ENCODE peak calls at places on chromosomes 1 and 21, in eight cellular contexts. One of them, this sample, is unnamed.

GRCh38 chr1:51636765-51637522 is 20.1 kb downstream of the OSBPL9 start:
- DNase-seq in NCI-H1436: no peak
- DNase-seq in fibroblast of mammary gland: peak; percentile 91
- DNase-seq in head of caudate nucleus: no peak
- DNase-seq in naive thymus-derived CD8-positive, alpha-beta T cell: no peak
- DNase-seq in cardiac fibroblast: peak; percentile 75
- DNase-seq in Peyer's patch: peak; percentile 75
- DNase-seq in chondrocyte: no peak
- DNase-seq in this sample: no peak

GRCh38 chr1:245648749-245649517 is 494.1 kb downstream of the KIF26B start:
- DNase-seq in NCI-H1436: no peak
- DNase-seq in fibroblast of mammary gland: no peak
- DNase-seq in head of caudate nucleus: no peak
- DNase-seq in naive thymus-derived CD8-positive, alpha-beta T cell: no peak
- DNase-seq in cardiac fibroblast: no peak
- DNase-seq in Peyer's patch: no peak
- DNase-seq in chondrocyte: no peak
- DNase-seq in this sample: no peak

GRCh38 chr1:9041116-9041779 is 15.0 kb upstream of the SLC2A7 start:
- DNase-seq in NCI-H1436: no peak
- DNase-seq in fibroblast of mammary gland: no peak
- DNase-seq in head of caudate nucleus: no peak
- DNase-seq in naive thymus-derived CD8-positive, alpha-beta T cell: no peak
- DNase-seq in cardiac fibroblast: no peak
- DNase-seq in Peyer's patch: no peak
- DNase-seq in chondrocyte: no peak
- DNase-seq in this sample: no peak

GRCh38 chr1:158163000-158163947 is 17.4 kb upstream of the CD1D start:
- DNase-seq in NCI-H1436: no peak
- DNase-seq in fibroblast of mammary gland: no peak
- DNase-seq in head of caudate nucleus: no peak
- DNase-seq in naive thymus-derived CD8-positive, alpha-beta T cell: no peak
- DNase-seq in cardiac fibroblast: no peak
- DNase-seq in Peyer's patch: no peak
- DNase-seq in chondrocyte: no peak
- DNase-seq in this sample: peak; percentile 55

GRCh38 chr1:201637282-201638076 is 98.6 kb downstream of the NAV1 start:
- DNase-seq in NCI-H1436: no peak
- DNase-seq in fibroblast of mammary gland: peak; percentile 82
- DNase-seq in head of caudate nucleus: no peak
- DNase-seq in naive thymus-derived CD8-positive, alpha-beta T cell: no peak
- DNase-seq in cardiac fibroblast: peak; percentile 73
- DNase-seq in Peyer's patch: no peak
- DNase-seq in chondrocyte: no peak
- DNase-seq in this sample: no peak

GRCh38 chr1:182739545-182739944 is 50.0 kb upstream of the NPL start:
- DNase-seq in NCI-H1436: no peak
- DNase-seq in fibroblast of mammary gland: no peak
- DNase-seq in head of caudate nucleus: no peak
- DNase-seq in naive thymus-derived CD8-positive, alpha-beta T cell: no peak
- DNase-seq in cardiac fibroblast: peak; percentile 6
- DNase-seq in Peyer's patch: no peak
- DNase-seq in chondrocyte: no peak
- DNase-seq in this sample: peak; percentile 56

GRCh38 chr1:183622884-183623785 is 12.4 kb downstream of the ARPC5 start:
- DNase-seq in NCI-H1436: peak; percentile 12
- DNase-seq in fibroblast of mammary gland: peak; percentile 70
- DNase-seq in head of caudate nucleus: peak; percentile 55
- DNase-seq in naive thymus-derived CD8-positive, alpha-beta T cell: no peak
- DNase-seq in cardiac fibroblast: peak; percentile 79
- DNase-seq in Peyer's patch: peak; percentile 77
- DNase-seq in chondrocyte: no peak
- DNase-seq in this sample: peak; percentile 48

GRCh38 chr1:218661411-218661810 is 316.3 kb downstream of the TGFB2 start:
- DNase-seq in NCI-H1436: no peak
- DNase-seq in fibroblast of mammary gland: no peak
- DNase-seq in head of caudate nucleus: no peak
- DNase-seq in naive thymus-derived CD8-positive, alpha-beta T cell: no peak
- DNase-seq in cardiac fibroblast: no peak
- DNase-seq in Peyer's patch: no peak
- DNase-seq in chondrocyte: no peak
- DNase-seq in this sample: no peak

GRCh38 chr1:9859252-9860014 is 35.7 kb upstream of the CLSTN1 start:
- DNase-seq in NCI-H1436: no peak
- DNase-seq in fibroblast of mammary gland: no peak
- DNase-seq in head of caudate nucleus: no peak
- DNase-seq in naive thymus-derived CD8-positive, alpha-beta T cell: no peak
- DNase-seq in cardiac fibroblast: peak; percentile 51
- DNase-seq in Peyer's patch: no peak
- DNase-seq in chondrocyte: no peak
- DNase-seq in this sample: no peak

GRCh38 chr21:35006771-35007170 is 42.3 kb downstream of the RUNX1 start:
- DNase-seq in NCI-H1436: no peak
- DNase-seq in fibroblast of mammary gland: no peak
- DNase-seq in head of caudate nucleus: no peak
- DNase-seq in naive thymus-derived CD8-positive, alpha-beta T cell: no peak
- DNase-seq in cardiac fibroblast: no peak
- DNase-seq in Peyer's patch: no peak
- DNase-seq in chondrocyte: no peak
- DNase-seq in this sample: no peak

GRCh38 chr1:208026880-208027438 is 116.0 kb upstream of the CD34 start:
- DNase-seq in NCI-H1436: no peak
- DNase-seq in fibroblast of mammary gland: no peak
- DNase-seq in head of caudate nucleus: no peak
- DNase-seq in naive thymus-derived CD8-positive, alpha-beta T cell: no peak
- DNase-seq in cardiac fibroblast: no peak
- DNase-seq in Peyer's patch: no peak
- DNase-seq in chondrocyte: no peak
- DNase-seq in this sample: no peak

GRCh38 chr1:198462365-198463025 is 78.0 kb downstream of the ATP6V1G3 start:
- DNase-seq in NCI-H1436: no peak
- DNase-seq in fibroblast of mammary gland: peak; percentile 53
- DNase-seq in head of caudate nucleus: no peak
- DNase-seq in naive thymus-derived CD8-positive, alpha-beta T cell: no peak
- DNase-seq in cardiac fibroblast: peak; percentile 49
- DNase-seq in Peyer's patch: no peak
- DNase-seq in chondrocyte: no peak
- DNase-seq in this sample: no peak

GRCh38 chr21:29701676-29702075 is 238.1 kb downstream of the GRIK1 start:
- DNase-seq in NCI-H1436: no peak
- DNase-seq in fibroblast of mammary gland: no peak
- DNase-seq in head of caudate nucleus: no peak
- DNase-seq in naive thymus-derived CD8-positive, alpha-beta T cell: no peak
- DNase-seq in cardiac fibroblast: no peak
- DNase-seq in Peyer's patch: no peak
- DNase-seq in chondrocyte: no peak
- DNase-seq in this sample: no peak

GRCh38 chr1:66168919-66169725 is 364.8 kb upstream of the SGIP1 start:
- DNase-seq in NCI-H1436: no peak
- DNase-seq in fibroblast of mammary gland: peak; percentile 3
- DNase-seq in head of caudate nucleus: no peak
- DNase-seq in naive thymus-derived CD8-positive, alpha-beta T cell: no peak
- DNase-seq in cardiac fibroblast: no peak
- DNase-seq in Peyer's patch: no peak
- DNase-seq in chondrocyte: no peak
- DNase-seq in this sample: no peak

GRCh38 chr1:198417041-198417440 is 123.4 kb downstream of the ATP6V1G3 start:
- DNase-seq in NCI-H1436: no peak
- DNase-seq in fibroblast of mammary gland: peak; percentile 23
- DNase-seq in head of caudate nucleus: no peak
- DNase-seq in naive thymus-derived CD8-positive, alpha-beta T cell: no peak
- DNase-seq in cardiac fibroblast: no peak
- DNase-seq in Peyer's patch: no peak
- DNase-seq in chondrocyte: no peak
- DNase-seq in this sample: no peak

GRCh38 chr1:155093938-155094621 is 15.4 kb downstream of the EFNA3 start:
- DNase-seq in NCI-H1436: peak; percentile 25
- DNase-seq in fibroblast of mammary gland: peak; percentile 49
- DNase-seq in head of caudate nucleus: peak; percentile 49
- DNase-seq in naive thymus-derived CD8-positive, alpha-beta T cell: no peak
- DNase-seq in cardiac fibroblast: peak; percentile 74
- DNase-seq in Peyer's patch: peak; percentile 55
- DNase-seq in chondrocyte: no peak
- DNase-seq in this sample: no peak

GRCh38 chr1:28259935-28260802 is 851 bp downstream of the SESN2 start:
- DNase-seq in NCI-H1436: peak; percentile 14
- DNase-seq in fibroblast of mammary gland: peak; percentile 88
- DNase-seq in head of caudate nucleus: peak; percentile 50
- DNase-seq in naive thymus-derived CD8-positive, alpha-beta T cell: peak; percentile 26
- DNase-seq in cardiac fibroblast: peak; percentile 96
- DNase-seq in Peyer's patch: peak; percentile 80
- DNase-seq in chondrocyte: peak; percentile 95
- DNase-seq in this sample: peak; percentile 39

GRCh38 chr1:246280551-246280950 is 226.5 kb downstream of the SMYD3 start:
- DNase-seq in NCI-H1436: peak; percentile 19
- DNase-seq in fibroblast of mammary gland: peak; percentile 42
- DNase-seq in head of caudate nucleus: no peak
- DNase-seq in naive thymus-derived CD8-positive, alpha-beta T cell: no peak
- DNase-seq in cardiac fibroblast: peak; percentile 61
- DNase-seq in Peyer's patch: peak; percentile 48
- DNase-seq in chondrocyte: no peak
- DNase-seq in this sample: no peak

GRCh38 chr1:176785810-176786209 is 322.8 kb downstream of the PAPPA2 start:
- DNase-seq in NCI-H1436: no peak
- DNase-seq in fibroblast of mammary gland: no peak
- DNase-seq in head of caudate nucleus: no peak
- DNase-seq in naive thymus-derived CD8-positive, alpha-beta T cell: no peak
- DNase-seq in cardiac fibroblast: no peak
- DNase-seq in Peyer's patch: no peak
- DNase-seq in chondrocyte: no peak
- DNase-seq in this sample: no peak

GRCh38 chr1:233613252-233614172 is at the start of gene KCNK1:
- DNase-seq in NCI-H1436: peak; percentile 44
- DNase-seq in fibroblast of mammary gland: peak; percentile 95
- DNase-seq in head of caudate nucleus: peak; percentile 60
- DNase-seq in naive thymus-derived CD8-positive, alpha-beta T cell: no peak
- DNase-seq in cardiac fibroblast: peak; percentile 94
- DNase-seq in Peyer's patch: peak; percentile 86
- DNase-seq in chondrocyte: no peak
- DNase-seq in this sample: peak; percentile 60

GRCh38 chr21:42199488-42200463 is 19.2 kb upstream of the ABCG1 start:
- DNase-seq in NCI-H1436: no peak
- DNase-seq in fibroblast of mammary gland: peak; percentile 78
- DNase-seq in head of caudate nucleus: no peak
- DNase-seq in naive thymus-derived CD8-positive, alpha-beta T cell: no peak
- DNase-seq in cardiac fibroblast: peak; percentile 81
- DNase-seq in Peyer's patch: peak; percentile 69
- DNase-seq in chondrocyte: no peak
- DNase-seq in this sample: no peak

GRCh38 chr1:118990513-118991131 is 2.5 kb upstream of the TBX15 start:
- DNase-seq in NCI-H1436: no peak
- DNase-seq in fibroblast of mammary gland: peak; percentile 68
- DNase-seq in head of caudate nucleus: no peak
- DNase-seq in naive thymus-derived CD8-positive, alpha-beta T cell: no peak
- DNase-seq in cardiac fibroblast: no peak
- DNase-seq in Peyer's patch: no peak
- DNase-seq in chondrocyte: no peak
- DNase-seq in this sample: no peak

GRCh38 chr21:33135925-33136324 is 66.0 kb downstream of the OLIG1 start:
- DNase-seq in NCI-H1436: no peak
- DNase-seq in fibroblast of mammary gland: no peak
- DNase-seq in head of caudate nucleus: no peak
- DNase-seq in naive thymus-derived CD8-positive, alpha-beta T cell: no peak
- DNase-seq in cardiac fibroblast: no peak
- DNase-seq in Peyer's patch: no peak
- DNase-seq in chondrocyte: no peak
- DNase-seq in this sample: no peak

GRCh38 chr21:21029159-21029558 is 30.9 kb downstream of the NCAM2 start:
- DNase-seq in NCI-H1436: no peak
- DNase-seq in fibroblast of mammary gland: no peak
- DNase-seq in head of caudate nucleus: no peak
- DNase-seq in naive thymus-derived CD8-positive, alpha-beta T cell: no peak
- DNase-seq in cardiac fibroblast: peak; percentile 39
- DNase-seq in Peyer's patch: no peak
- DNase-seq in chondrocyte: no peak
- DNase-seq in this sample: no peak

GRCh38 chr1:76572229-76572628 is 295.1 kb upstream of the ST6GALNAC5 start:
- DNase-seq in NCI-H1436: no peak
- DNase-seq in fibroblast of mammary gland: no peak
- DNase-seq in head of caudate nucleus: no peak
- DNase-seq in naive thymus-derived CD8-positive, alpha-beta T cell: no peak
- DNase-seq in cardiac fibroblast: no peak
- DNase-seq in Peyer's patch: no peak
- DNase-seq in chondrocyte: no peak
- DNase-seq in this sample: no peak

GRCh38 chr1:98221926-98222325 is 301.1 kb upstream of the DPYD start:
- DNase-seq in NCI-H1436: peak; percentile 2
- DNase-seq in fibroblast of mammary gland: no peak
- DNase-seq in head of caudate nucleus: no peak
- DNase-seq in naive thymus-derived CD8-positive, alpha-beta T cell: no peak
- DNase-seq in cardiac fibroblast: peak; percentile 45
- DNase-seq in Peyer's patch: no peak
- DNase-seq in chondrocyte: no peak
- DNase-seq in this sample: no peak

GRCh38 chr1:244451539-244451950 is at the start of gene ADSS2:
- DNase-seq in NCI-H1436: no peak
- DNase-seq in fibroblast of mammary gland: no peak
- DNase-seq in head of caudate nucleus: no peak
- DNase-seq in naive thymus-derived CD8-positive, alpha-beta T cell: no peak
- DNase-seq in cardiac fibroblast: no peak
- DNase-seq in Peyer's patch: no peak
- DNase-seq in chondrocyte: no peak
- DNase-seq in this sample: no peak

GRCh38 chr1:232292818-232293217 is 337.1 kb downstream of the SIPA1L2 start:
- DNase-seq in NCI-H1436: no peak
- DNase-seq in fibroblast of mammary gland: no peak
- DNase-seq in head of caudate nucleus: no peak
- DNase-seq in naive thymus-derived CD8-positive, alpha-beta T cell: no peak
- DNase-seq in cardiac fibroblast: no peak
- DNase-seq in Peyer's patch: no peak
- DNase-seq in chondrocyte: no peak
- DNase-seq in this sample: no peak

GRCh38 chr1:56547977-56548376 is 31.4 kb downstream of the PLPP3 start:
- DNase-seq in NCI-H1436: no peak
- DNase-seq in fibroblast of mammary gland: no peak
- DNase-seq in head of caudate nucleus: no peak
- DNase-seq in naive thymus-derived CD8-positive, alpha-beta T cell: no peak
- DNase-seq in cardiac fibroblast: no peak
- DNase-seq in Peyer's patch: peak; percentile 53
- DNase-seq in chondrocyte: no peak
- DNase-seq in this sample: no peak

GRCh38 chr1:3011631-3012510 is 9.4 kb upstream of the ACTRT2 start:
- DNase-seq in NCI-H1436: no peak
- DNase-seq in fibroblast of mammary gland: no peak
- DNase-seq in head of caudate nucleus: peak; percentile 34
- DNase-seq in naive thymus-derived CD8-positive, alpha-beta T cell: no peak
- DNase-seq in cardiac fibroblast: no peak
- DNase-seq in Peyer's patch: peak; percentile 30
- DNase-seq in chondrocyte: peak; percentile 82
- DNase-seq in this sample: no peak

This sample was measured in GM20000.